ENCODE peak calls at places on chromosomes 2 and 18, in nine cellular contexts. S is cardiac fibroblast, X is A549, T is suprapubic skin, E is spleen, H is left ventricle myocardium inferior, Q is hepatocyte, I is brain microvascular endothelial cell, A is foreskin fibroblast. M is an unnamed sample.

GRCh38 chr2:185578293-185578692 is 160.3 kb upstream of the FSIP2 start:
- DNase-seq in S (no peak), X (no peak), T (no peak), E (no peak), H (no peak), Q (no peak), I (no peak), A (no peak), M (no peak)

GRCh38 chr18:26566874-26567273 is 18.5 kb upstream of the KCTD1 start:
- DNase-seq in S (no peak), X (no peak), T (no peak), E (no peak), H (no peak), Q (no peak), I (no peak), A (no peak), M (no peak)

GRCh38 chr2:120988741-120989555 is 253.3 kb downstream of the GLI2 start:
- DNase-seq in S (no peak), X (no peak), T (no peak), E (peak; percentile 62), H (no peak), Q (no peak), I (no peak), A (no peak), M (no peak)

GRCh38 chr18:3055861-3056260 is 42.9 kb upstream of the LPIN2 start:
- DNase-seq in S (no peak), X (no peak), T (no peak), E (no peak), H (no peak), Q (no peak), I (no peak), A (no peak), M (no peak)

GRCh38 chr2:143300531-143300930 is 171.3 kb downstream of the ARHGAP15 start:
- DNase-seq in S (no peak), X (no peak), T (no peak), E (no peak), H (no peak), Q (no peak), I (peak; percentile 20), A (no peak), M (peak; percentile 5)

GRCh38 chr2:127293386-127293757 is 572 bp downstream of the ERCC3 start:
- DNase-seq in S (peak; percentile 3), X (no peak), T (no peak), E (no peak), H (no peak), Q (peak; percentile 11), I (no peak), A (no peak), M (peak; percentile 32)

GRCh38 chr2:184305105-184305504 is 293.2 kb upstream of the ZNF804A start:
- DNase-seq in S (no peak), X (no peak), T (no peak), E (no peak), H (no peak), Q (no peak), I (no peak), A (no peak), M (no peak)

GRCh38 chr18:13530879-13531387 is 195.4 kb downstream of the FAM210A start:
- DNase-seq in S (peak; percentile 46), X (peak; percentile 46), T (no peak), E (no peak), H (peak; percentile 62), Q (peak; percentile 55), I (peak; percentile 25), A (peak; percentile 14), M (no peak)

GRCh38 chr18:50879302-50880107 is 587 bp downstream of the ME2 start:
- DNase-seq in S (peak; percentile 60), X (peak; percentile 38), T (no peak), E (no peak), H (no peak), Q (no peak), I (peak; percentile 42), A (peak; percentile 26), M (peak; percentile 48)

GRCh38 chr18:44213288-44213687 is 467.4 kb upstream of the SETBP1 start:
- DNase-seq in S (no peak), X (no peak), T (no peak), E (no peak), H (no peak), Q (no peak), I (no peak), A (no peak), M (no peak)

GRCh38 chr2:65728477-65729180 is 296.2 kb upstream of the SPRED2 start:
- DNase-seq in S (no peak), X (no peak), T (no peak), E (no peak), H (no peak), Q (no peak), I (no peak), A (no peak), M (peak; percentile 95)

GRCh38 chr2:12723741-12724463 is 7.2 kb downstream of the TRIB2 start:
- DNase-seq in S (no peak), X (no peak), T (no peak), E (no peak), H (no peak), Q (no peak), I (no peak), A (no peak), M (peak; percentile 22)

GRCh38 chr2:127535422-127535901 is at the start of gene MYO7B:
- DNase-seq in S (no peak), X (no peak), T (no peak), E (no peak), H (no peak), Q (peak; percentile 83), I (no peak), A (no peak), M (no peak)

GRCh38 chr2:182941121-182941713 is 74.8 kb upstream of the FRZB start:
- DNase-seq in S (no peak), X (no peak), T (no peak), E (no peak), H (no peak), Q (no peak), I (no peak), A (no peak), M (no peak)

GRCh38 chr2:160281213-160281612 is 81.1 kb upstream of the ITGB6 start:
- DNase-seq in S (no peak), X (no peak), T (no peak), E (no peak), H (no peak), Q (no peak), I (no peak), A (no peak), M (no peak)

GRCh38 chr18:34710430-34711386 is 610 bp downstream of the DTNA start:
- DNase-seq in S (peak; percentile 78), X (no peak), T (no peak), E (no peak), H (no peak), Q (peak; percentile 47), I (peak; percentile 67), A (peak; percentile 68), M (no peak)

GRCh38 chr18:63284861-63285260 is 34.7 kb downstream of the BCL2 start:
- DNase-seq in S (no peak), X (no peak), T (no peak), E (peak; percentile 79), H (no peak), Q (no peak), I (no peak), A (no peak), M (no peak)
- H3K4me3 ChIP-seq in S (no peak overlapping the region), X (no peak overlapping the region), T (no peak overlapping the region), E (no peak overlapping the region), H (no peak overlapping the region), Q (no peak overlapping the region), I (no peak overlapping the region), A (no peak overlapping the region), M (no peak overlapping the region)

DNA sequence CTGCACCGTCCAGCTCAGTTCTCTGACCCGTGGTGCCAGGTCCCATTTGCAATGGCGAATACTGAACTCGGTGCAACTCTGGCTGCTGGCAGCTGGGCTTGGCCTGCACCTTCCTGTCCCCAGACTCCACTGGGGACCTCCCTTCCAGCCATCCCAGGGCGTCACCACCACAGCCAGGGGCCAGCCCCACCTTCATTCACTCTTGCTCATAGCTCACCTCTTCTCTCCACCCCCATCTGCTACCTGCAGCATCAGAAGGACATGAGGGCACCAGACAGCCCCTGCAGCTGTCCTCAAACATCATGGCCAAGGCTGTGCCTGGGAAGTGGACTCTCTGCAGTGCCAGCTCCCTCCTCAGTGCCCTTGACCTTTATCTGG is 16.2 kb upstream of the ALPI start:
- DNase-seq in S (no peak), X (no peak), T (no peak), E (peak; percentile 57), H (no peak), Q (no peak), I (no peak), A (no peak), M (no peak)
- TF ChIP-seq CTCF in S (no peak), X (peak; percentile 49), T (peak; percentile 33), E (peak; percentile 71), H (peak; percentile 55), Q (peak; percentile 34), I (no peak), A (peak; percentile 6), M (peak; percentile 31)

GRCh38 chr2:46915811-46916630 is 415 bp upstream of the MCFD2 start:
- DNase-seq in S (peak; percentile 95), X (peak; percentile 92), T (peak; percentile 95), E (peak; percentile 95), H (peak; percentile 92), Q (peak; percentile 97), I (peak; percentile 86), A (peak; percentile 90), M (peak; percentile 83)

GRCh38 chr2:46915281-46915810 is at the start of gene MCFD2:
- DNase-seq in S (peak; percentile 46), X (no peak), T (peak; percentile 84), E (peak; percentile 92), H (peak; percentile 66), Q (peak; percentile 55), I (no peak), A (no peak), M (no peak)

GRCh38 chr2:46913471-46914381 is 1.9 kb downstream of the MCFD2 start:
- DNase-seq in S (peak; percentile 67), X (peak; percentile 33), T (no peak), E (no peak), H (no peak), Q (peak; percentile 35), I (peak; percentile 69), A (peak; percentile 74), M (peak; percentile 72)

GRCh38 chr2:46914578-46915230 is 902 bp downstream of the MCFD2 start:
- DNase-seq in S (peak; percentile 7), X (no peak), T (no peak), E (no peak), H (no peak), Q (no peak), I (no peak), A (no peak), M (no peak)

DNA sequence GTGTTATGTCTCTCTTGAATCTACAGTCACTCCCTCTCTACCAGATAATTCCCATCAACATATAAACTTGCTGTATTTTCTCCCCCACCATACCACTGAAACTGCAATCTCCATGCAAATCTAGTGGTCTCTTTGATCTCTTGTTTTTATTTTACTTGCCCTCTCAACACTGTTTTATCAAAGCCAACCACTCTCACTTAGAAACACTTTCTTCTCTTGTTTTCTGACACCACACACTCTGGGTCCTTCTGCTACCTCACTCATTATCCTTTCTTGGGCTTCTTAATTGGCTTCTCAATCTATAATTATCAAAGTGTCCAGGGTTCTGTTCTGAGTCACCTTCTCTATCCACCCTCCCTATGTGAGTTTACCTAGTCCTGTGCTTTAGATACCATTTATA is 2.0 kb upstream of the MCFD2 start:
- DNase-seq in S (no peak), X (no peak), T (no peak), E (no peak), H (no peak), Q (no peak), I (no peak), A (no peak), M (no peak)
- H3K4me3 ChIP-seq in S (no peak overlapping the region), X (no peak overlapping the region), T (no peak overlapping the region), E (no peak overlapping the region), H (no peak overlapping the region), Q (no peak overlapping the region), I (no peak overlapping the region), A (no peak overlapping the region), M (no peak overlapping the region)

GRCh38 chr2:23446916-23447315 is 61.9 kb downstream of the KLHL29 start:
- DNase-seq in S (no peak), X (no peak), T (no peak), E (no peak), H (no peak), Q (no peak), I (no peak), A (no peak), M (peak; percentile 64)
- TF ChIP-seq CTCF in S (no peak), X (no peak), T (no peak), E (no peak), H (no peak), Q (no peak), I (no peak), A (no peak), M (no peak)

M was measured in epithelial cell of esophagus.